ENCODE peak calls at places on chromosomes 11 and 22, in ten cellular contexts. One of them, this sample, is unnamed.

GRCh38 chr11:33542921-33543320 is 157.7 kb downstream of the C11orf91 start:
- DNase-seq in NT2/D1: peak; percentile 25
- DNase-seq in activated CD4-positive, alpha-beta T cell treated with anti-CD3 and anti-CD28 coated beads for 4 hours: peak; percentile 23
- DNase-seq in M059J: peak; percentile 60
- DNase-seq in tibial artery: peak; percentile 28
- DNase-seq in WTC11: peak; percentile 76
- DNase-seq in EL: peak; percentile 55
- DNase-seq in RKO: peak; percentile 10
- DNase-seq in left cardiac atrium: peak; percentile 46
- DNase-seq in activated naive CD4-positive, alpha-beta T cell treated with anti-CD3 and anti-CD28 coated beads for 36 hours: peak; percentile 62
- DNase-seq in this sample: peak; percentile 55

GRCh38 chr11:107591446-107592236 is 694 bp downstream of the ELMOD1 start:
- DNase-seq in NT2/D1: no peak
- DNase-seq in activated CD4-positive, alpha-beta T cell treated with anti-CD3 and anti-CD28 coated beads for 4 hours: peak; percentile 47
- DNase-seq in M059J: peak; percentile 21
- DNase-seq in tibial artery: no peak
- DNase-seq in WTC11: peak; percentile 48
- DNase-seq in EL: peak; percentile 12
- DNase-seq in RKO: no peak
- DNase-seq in left cardiac atrium: no peak
- DNase-seq in activated naive CD4-positive, alpha-beta T cell treated with anti-CD3 and anti-CD28 coated beads for 36 hours: peak; percentile 57
- DNase-seq in this sample: peak; percentile 43

GRCh38 chr11:116175707-116176106 is 597.1 kb downstream of the BUD13 start:
- DNase-seq in NT2/D1: no peak
- DNase-seq in activated CD4-positive, alpha-beta T cell treated with anti-CD3 and anti-CD28 coated beads for 4 hours: no peak
- DNase-seq in M059J: no peak
- DNase-seq in tibial artery: no peak
- DNase-seq in WTC11: no peak
- DNase-seq in EL: no peak
- DNase-seq in RKO: no peak
- DNase-seq in left cardiac atrium: no peak
- DNase-seq in activated naive CD4-positive, alpha-beta T cell treated with anti-CD3 and anti-CD28 coated beads for 36 hours: no peak
- DNase-seq in this sample: no peak

GRCh38 chr11:16776716-16777115 is 38.3 kb downstream of the C11orf58 start:
- DNase-seq in NT2/D1: no peak
- DNase-seq in activated CD4-positive, alpha-beta T cell treated with anti-CD3 and anti-CD28 coated beads for 4 hours: no peak
- DNase-seq in M059J: peak; percentile 18
- DNase-seq in tibial artery: no peak
- DNase-seq in WTC11: no peak
- DNase-seq in EL: no peak
- DNase-seq in RKO: no peak
- DNase-seq in left cardiac atrium: no peak
- DNase-seq in activated naive CD4-positive, alpha-beta T cell treated with anti-CD3 and anti-CD28 coated beads for 36 hours: no peak
- DNase-seq in this sample: peak; percentile 61

GRCh38 chr22:28102413-28102812 is 183.4 kb upstream of the PITPNB start:
- DNase-seq in NT2/D1: no peak
- DNase-seq in activated CD4-positive, alpha-beta T cell treated with anti-CD3 and anti-CD28 coated beads for 4 hours: no peak
- DNase-seq in M059J: no peak
- DNase-seq in tibial artery: no peak
- DNase-seq in WTC11: no peak
- DNase-seq in EL: no peak
- DNase-seq in RKO: no peak
- DNase-seq in left cardiac atrium: no peak
- DNase-seq in activated naive CD4-positive, alpha-beta T cell treated with anti-CD3 and anti-CD28 coated beads for 36 hours: no peak
- DNase-seq in this sample: no peak

GRCh38 chr11:35313066-35313765 is 106.1 kb downstream of the SLC1A2 start:
- DNase-seq in NT2/D1: no peak
- DNase-seq in activated CD4-positive, alpha-beta T cell treated with anti-CD3 and anti-CD28 coated beads for 4 hours: no peak
- DNase-seq in M059J: no peak
- DNase-seq in tibial artery: no peak
- DNase-seq in WTC11: no peak
- DNase-seq in EL: no peak
- DNase-seq in RKO: no peak
- DNase-seq in left cardiac atrium: no peak
- DNase-seq in activated naive CD4-positive, alpha-beta T cell treated with anti-CD3 and anti-CD28 coated beads for 36 hours: no peak
- DNase-seq in this sample: no peak

GRCh38 chr11:95078526-95078925 is 11.1 kb upstream of the ENDOD1 start:
- DNase-seq in NT2/D1: no peak
- DNase-seq in activated CD4-positive, alpha-beta T cell treated with anti-CD3 and anti-CD28 coated beads for 4 hours: no peak
- DNase-seq in M059J: no peak
- DNase-seq in tibial artery: no peak
- DNase-seq in WTC11: no peak
- DNase-seq in EL: no peak
- DNase-seq in RKO: peak; percentile 76
- DNase-seq in left cardiac atrium: no peak
- DNase-seq in activated naive CD4-positive, alpha-beta T cell treated with anti-CD3 and anti-CD28 coated beads for 36 hours: no peak
- DNase-seq in this sample: peak; percentile 31

GRCh38 chr11:13283636-13284035 is 6.0 kb downstream of the BMAL1 start:
- DNase-seq in NT2/D1: peak; percentile 57
- DNase-seq in activated CD4-positive, alpha-beta T cell treated with anti-CD3 and anti-CD28 coated beads for 4 hours: no peak
- DNase-seq in M059J: no peak
- DNase-seq in tibial artery: no peak
- DNase-seq in WTC11: peak; percentile 73
- DNase-seq in EL: no peak
- DNase-seq in RKO: no peak
- DNase-seq in left cardiac atrium: no peak
- DNase-seq in activated naive CD4-positive, alpha-beta T cell treated with anti-CD3 and anti-CD28 coated beads for 36 hours: no peak
- DNase-seq in this sample: no peak

GRCh38 chr22:35620624-35621245 is 3.6 kb upstream of the MB start:
- DNase-seq in NT2/D1: no peak
- DNase-seq in activated CD4-positive, alpha-beta T cell treated with anti-CD3 and anti-CD28 coated beads for 4 hours: no peak
- DNase-seq in M059J: peak; percentile 56
- DNase-seq in tibial artery: no peak
- DNase-seq in WTC11: no peak
- DNase-seq in EL: no peak
- DNase-seq in RKO: no peak
- DNase-seq in left cardiac atrium: no peak
- DNase-seq in activated naive CD4-positive, alpha-beta T cell treated with anti-CD3 and anti-CD28 coated beads for 36 hours: no peak
- DNase-seq in this sample: no peak

GRCh38 chr11:7016011-7016410 is 4.1 kb downstream of the ZNF214 start:
- DNase-seq in NT2/D1: no peak
- DNase-seq in activated CD4-positive, alpha-beta T cell treated with anti-CD3 and anti-CD28 coated beads for 4 hours: no peak
- DNase-seq in M059J: no peak
- DNase-seq in tibial artery: no peak
- DNase-seq in WTC11: no peak
- DNase-seq in EL: no peak
- DNase-seq in RKO: no peak
- DNase-seq in left cardiac atrium: no peak
- DNase-seq in activated naive CD4-positive, alpha-beta T cell treated with anti-CD3 and anti-CD28 coated beads for 36 hours: no peak
- DNase-seq in this sample: no peak

GRCh38 chr11:57310091-57310490 is 14.7 kb downstream of the TNKS1BP1 start:
- DNase-seq in NT2/D1: no peak
- DNase-seq in activated CD4-positive, alpha-beta T cell treated with anti-CD3 and anti-CD28 coated beads for 4 hours: no peak
- DNase-seq in M059J: no peak
- DNase-seq in tibial artery: no peak
- DNase-seq in WTC11: no peak
- DNase-seq in EL: no peak
- DNase-seq in RKO: no peak
- DNase-seq in left cardiac atrium: no peak
- DNase-seq in activated naive CD4-positive, alpha-beta T cell treated with anti-CD3 and anti-CD28 coated beads for 36 hours: no peak
- DNase-seq in this sample: no peak

GRCh38 chr22:19242699-19243098 is 48.8 kb downstream of the CLTCL1 start:
- DNase-seq in NT2/D1: no peak
- DNase-seq in activated CD4-positive, alpha-beta T cell treated with anti-CD3 and anti-CD28 coated beads for 4 hours: no peak
- DNase-seq in M059J: no peak
- DNase-seq in tibial artery: no peak
- DNase-seq in WTC11: no peak
- DNase-seq in EL: no peak
- DNase-seq in RKO: no peak
- DNase-seq in left cardiac atrium: no peak
- DNase-seq in activated naive CD4-positive, alpha-beta T cell treated with anti-CD3 and anti-CD28 coated beads for 36 hours: no peak
- DNase-seq in this sample: no peak

GRCh38 chr22:20267441-20268288 is 453 bp downstream of the RTN4R start:
- DNase-seq in NT2/D1: no peak
- DNase-seq in activated CD4-positive, alpha-beta T cell treated with anti-CD3 and anti-CD28 coated beads for 4 hours: no peak
- DNase-seq in M059J: no peak
- DNase-seq in tibial artery: no peak
- DNase-seq in WTC11: peak; percentile 45
- DNase-seq in EL: no peak
- DNase-seq in RKO: peak; percentile 19
- DNase-seq in left cardiac atrium: no peak
- DNase-seq in activated naive CD4-positive, alpha-beta T cell treated with anti-CD3 and anti-CD28 coated beads for 36 hours: peak; percentile 22
- DNase-seq in this sample: no peak

GRCh38 chr11:18540207-18541009 is 13.7 kb upstream of the TSG101 start:
- DNase-seq in NT2/D1: no peak
- DNase-seq in activated CD4-positive, alpha-beta T cell treated with anti-CD3 and anti-CD28 coated beads for 4 hours: no peak
- DNase-seq in M059J: peak; percentile 35
- DNase-seq in tibial artery: no peak
- DNase-seq in WTC11: no peak
- DNase-seq in EL: no peak
- DNase-seq in RKO: peak; percentile 46
- DNase-seq in left cardiac atrium: no peak
- DNase-seq in activated naive CD4-positive, alpha-beta T cell treated with anti-CD3 and anti-CD28 coated beads for 36 hours: no peak
- DNase-seq in this sample: peak; percentile 31

GRCh38 chr11:61954106-61955030 is 4.2 kb downstream of the BEST1 start:
- DNase-seq in NT2/D1: no peak
- DNase-seq in activated CD4-positive, alpha-beta T cell treated with anti-CD3 and anti-CD28 coated beads for 4 hours: no peak
- DNase-seq in M059J: peak; percentile 52
- DNase-seq in tibial artery: no peak
- DNase-seq in WTC11: no peak
- DNase-seq in EL: peak; percentile 55
- DNase-seq in RKO: no peak
- DNase-seq in left cardiac atrium: no peak
- DNase-seq in activated naive CD4-positive, alpha-beta T cell treated with anti-CD3 and anti-CD28 coated beads for 36 hours: no peak
- DNase-seq in this sample: peak; percentile 52

GRCh38 chr11:67366546-67366945 is 6.9 kb downstream of the CLCF1 start:
- DNase-seq in NT2/D1: no peak
- DNase-seq in activated CD4-positive, alpha-beta T cell treated with anti-CD3 and anti-CD28 coated beads for 4 hours: no peak
- DNase-seq in M059J: no peak
- DNase-seq in tibial artery: no peak
- DNase-seq in WTC11: no peak
- DNase-seq in EL: no peak
- DNase-seq in RKO: no peak
- DNase-seq in left cardiac atrium: no peak
- DNase-seq in activated naive CD4-positive, alpha-beta T cell treated with anti-CD3 and anti-CD28 coated beads for 36 hours: no peak
- DNase-seq in this sample: no peak

This sample was measured in iris pigment epithelial cell.